ENCODE peak calls at places on chromosomes 4 and X, in six cellular contexts. A is progenitor cell of endocrine pancreas, I is AG09319, F is endothelial cell, M is foreskin fibroblast, N is hypothalamus. D is an unnamed sample.

GRCh38 chrX:116873678-116874077 is 410.9 kb upstream of the CT83 start:
- DNase-seq in A (no peak), M (peak), F (no peak), N (no peak), I (peak), D (no peak)

GRCh38 chrX:16786791-16787735 is 797 bp downstream of the TXLNG start:
- DNase-seq in F (peak), M (peak), I (no peak), A (peak), N (no peak), D (no peak)

GRCh38 chr4:122901621-122902020 is 20.8 kb downstream of the NUDT6 start:
- DNase-seq in N (no peak), M (no peak), A (no peak), I (no peak), F (no peak), D (no peak)

GRCh38 chrX:134423606-134424005 is 36.4 kb upstream of the HPRT1 start:
- DNase-seq in M (peak), N (no peak), I (peak), A (no peak), F (no peak), D (peak)

GRCh38 chr4:90099795-90100194 is 27.4 kb upstream of the CCSER1 start:
- DNase-seq in N (no peak), I (no peak), M (no peak), F (no peak), A (no peak), D (no peak)

GRCh38 chr4:7394681-7395451 is 39.9 kb downstream of the PSAPL1 start:
- DNase-seq in A (no peak), N (no peak), M (no peak), I (no peak), F (peak), D (no peak)

GRCh38 chrX:26557691-26558321 is 341.8 kb downstream of the MAGEB5 start:
- DNase-seq in A (no peak), F (no peak), N (no peak), M (no peak), I (no peak), D (no peak)

GRCh38 chrX:41634284-41634683 is 54.5 kb upstream of the GPR34 start:
- DNase-seq in N (no peak), F (no peak), A (no peak), M (peak), I (no peak), D (no peak)

GRCh38 chrX:79107891-79108718 is 36.4 kb upstream of the GPR174 start:
- DNase-seq in N (no peak), F (no peak), I (no peak), M (peak), A (no peak), D (no peak)

GRCh38 chr4:11774346-11774745 is 345.7 kb upstream of the HS3ST1 start:
- DNase-seq in M (no peak), I (no peak), A (no peak), N (no peak), F (no peak), D (no peak)

GRCh38 chr4:76640252-76640925 is 205.4 kb downstream of the SHROOM3 start:
- DNase-seq in I (no peak), A (no peak), N (no peak), M (no peak), F (no peak), D (no peak)

GRCh38 chr4:100900134-100900533 is 382.3 kb upstream of the EMCN start:
- DNase-seq in F (no peak), M (no peak), A (no peak), I (no peak), N (no peak), D (no peak)

GRCh38 chr4:39029752-39030694 is 2.2 kb downstream of the TMEM156 start:
- DNase-seq in N (no peak), A (no peak), F (no peak), I (no peak), M (no peak), D (no peak)

GRCh38 chr4:5051210-5051691 is at the start of gene STK32B:
- DNase-seq in N (peak), I (peak), F (peak), M (peak), A (peak), D (peak)

GRCh38 chr4:14744346-14744745 is 257.9 kb upstream of the CPEB2 start:
- DNase-seq in F (no peak), I (no peak), N (no peak), M (no peak), A (no peak), D (no peak)

GRCh38 chr4:125187221-125187620 is 127.5 kb upstream of the FAT4 start:
- DNase-seq in I (peak), M (peak), N (no peak), F (no peak), A (no peak), D (no peak)

GRCh38 chrX:41561045-41561444 is 113.9 kb downstream of the NYX start:
- DNase-seq in M (peak), A (no peak), F (peak), I (no peak), N (peak), D (no peak)

GRCh38 chr4:88616275-88616996 is 24.2 kb downstream of the HERC3 start:
- DNase-seq in M (peak), N (no peak), A (no peak), F (no peak), I (peak), D (no peak)

GRCh38 chr4:7811536-7812190 is 128.0 kb downstream of the AFAP1 start:
- DNase-seq in I (peak), M (peak), A (no peak), F (no peak), N (no peak), D (no peak)

GRCh38 chrX:72498782-72499181 is 73.9 kb downstream of the HDAC8 start:
- DNase-seq in M (no peak), A (no peak), F (no peak), N (no peak), I (no peak), D (no peak)

GRCh38 chrX:136608295-136608933 is 39.5 kb upstream of the CD40LG start:
- DNase-seq in A (no peak), M (peak), F (peak), I (no peak), N (peak), D (peak)

GRCh38 chrX:580020-580419 is 50.6 kb upstream of the SHOX start:
- DNase-seq in A (no peak), I (no peak), N (no peak), M (no peak), F (no peak), D (no peak)

GRCh38 chr4:23959401-23960148 is 69.7 kb upstream of the PPARGC1A start:
- DNase-seq in N (no peak), A (no peak), M (no peak), I (no peak), F (no peak), D (no peak)

GRCh38 chr4:48944659-48945290 is 38.2 kb upstream of the OCIAD2 start:
- DNase-seq in A (no peak), M (no peak), F (peak), I (no peak), N (no peak), D (no peak)

GRCh38 chr4:42350611-42351182 is 46.6 kb upstream of the SHISA3 start:
- DNase-seq in M (no peak), I (no peak), N (no peak), A (no peak), F (no peak), D (no peak)

GRCh38 chr4:126839066-126839465 is 793.7 kb upstream of the INTU start:
- DNase-seq in M (peak), A (no peak), F (no peak), I (no peak), N (no peak), D (no peak)

GRCh38 chr4:16192631-16193483 is 33.4 kb downstream of the TAPT1 start:
- DNase-seq in I (no peak), M (no peak), A (no peak), N (no peak), F (no peak), D (no peak)

GRCh38 chrX:137118136-137118535 is 84.3 kb upstream of the GPR101 start:
- DNase-seq in N (no peak), A (no peak), F (no peak), I (no peak), M (no peak), D (no peak)

GRCh38 chrX:54785901-54786300 is 12.2 kb downstream of the ITIH6 start:
- DNase-seq in F (peak), N (no peak), M (no peak), A (no peak), I (no peak), D (peak)

GRCh38 chr4:177322156-177322685 is 12.5 kb downstream of the NEIL3 start:
- DNase-seq in I (no peak), A (no peak), N (no peak), M (no peak), F (no peak), D (no peak)

GRCh38 chr4:105145059-105145912 is 1.4 kb upstream of the TET2 start:
- DNase-seq in A (no peak), N (no peak), F (no peak), M (peak), I (no peak), D (no peak)

GRCh38 chr4:151951727-151952078 is 190.9 kb upstream of the GATB start:
- DNase-seq in A (no peak), N (no peak), M (no peak), F (no peak), I (no peak), D (no peak)

D was measured in HAP-1.